ENCODE peak calls at places on chromosomes 5 and 9, in eight cellular contexts. J is osteoblast; C is astrocyte; I is mammary epithelial cell; G is psoas muscle; V is tibial nerve; A is tibial artery; K is CD8-positive, alpha-beta memory T cell. H is an unnamed sample.

GRCh38 chr9:98921740-98922139 is 22.0 kb upstream of the COL15A1 start:
- DNase-seq in K (no peak), J (no peak), C (no peak), I (no peak), G (no peak), A (no peak), V (no peak), H (no peak)

GRCh38 chr5:172771439-172772111 is 580 bp upstream of the DUSP1 start:
- DNase-seq in J (no peak), V (no peak), I (peak; percentile 28), G (no peak), C (no peak), K (peak; percentile 17), A (no peak), H (no peak)

GRCh38 chr5:15326932-15327331 is 173.0 kb upstream of the FBXL7 start:
- DNase-seq in G (no peak), V (no peak), K (no peak), I (no peak), C (no peak), A (no peak), J (no peak), H (no peak)

GRCh38 chr5:97554992-97555981 is 372.2 kb upstream of the RIOK2 start:
- DNase-seq in A (no peak), K (no peak), V (no peak), G (no peak), J (peak; percentile 56), I (peak; percentile 40), C (peak; percentile 61), H (peak; percentile 49)

GRCh38 chr9:99497641-99498040 is 275.6 kb downstream of the SEC61B start:
- DNase-seq in J (no peak), A (no peak), I (peak; percentile 45), V (no peak), C (no peak), K (no peak), G (no peak), H (no peak)

GRCh38 chr5:11293523-11293922 is 532.5 kb upstream of the DAP start:
- DNase-seq in K (no peak), C (no peak), V (no peak), J (no peak), I (no peak), A (no peak), G (no peak), H (no peak)

GRCh38 chr5:27900761-27901160 is 862.4 kb upstream of the CDH9 start:
- DNase-seq in J (no peak), G (no peak), C (no peak), V (no peak), A (no peak), I (peak; percentile 41), K (no peak), H (no peak)

GRCh38 chr5:111083323-111083722 is 8.8 kb upstream of the WDR36 start:
- DNase-seq in K (no peak), C (peak; percentile 16), A (no peak), G (no peak), V (no peak), I (no peak), J (no peak), H (no peak)

GRCh38 chr5:133992429-133993151 is 12.2 kb downstream of the VDAC1 start:
- DNase-seq in K (no peak), C (no peak), V (no peak), G (peak; percentile 72), I (no peak), A (no peak), J (peak; percentile 14), H (no peak)

GRCh38 chr9:33300546-33300945 is 10.2 kb downstream of the NFX1 start:
- DNase-seq in J (no peak), A (no peak), G (no peak), V (no peak), C (no peak), I (no peak), K (no peak), H (no peak)

GRCh38 chr9:91477106-91477505 is 53.5 kb upstream of the NFIL3 start:
- DNase-seq in K (no peak), C (no peak), V (no peak), G (no peak), I (no peak), J (peak; percentile 25), A (no peak), H (no peak)

GRCh38 chr5:19862711-19863110 is 125.3 kb downstream of the CDH18 start:
- DNase-seq in K (no peak), G (no peak), I (no peak), V (no peak), A (no peak), C (no peak), J (no peak), H (no peak)

GRCh38 chr5:173592050-173592669 is 24.3 kb downstream of the BOD1 start:
- DNase-seq in V (no peak), I (peak; percentile 6), G (no peak), K (no peak), A (no peak), C (no peak), J (no peak), H (no peak)

GRCh38 chr5:140075371-140075770 is 32.3 kb upstream of the NRG2 start:
- DNase-seq in A (no peak), I (no peak), C (no peak), G (no peak), J (no peak), K (no peak), V (no peak), H (no peak)

GRCh38 chr5:65981548-65981947 is 55.2 kb downstream of the ERBIN start:
- DNase-seq in C (no peak), J (no peak), I (no peak), G (no peak), V (no peak), K (no peak), A (no peak), H (no peak)

GRCh38 chr9:121842612-121842978 is 191.2 kb downstream of the DAB2IP start:
- DNase-seq in C (peak; percentile 59), A (no peak), J (peak; percentile 77), G (no peak), K (no peak), V (no peak), I (peak; percentile 78), H (peak; percentile 52)

GRCh38 chr9:134689320-134690181 is 47.9 kb downstream of the COL5A1 start:
- DNase-seq in I (peak; percentile 32), G (peak; percentile 87), V (peak; percentile 69), A (peak; percentile 82), K (no peak), C (no peak), J (peak; percentile 97), H (peak; percentile 21)

GRCh38 chr9:526904-527591 is 312.4 kb downstream of the DOCK8 start:
- DNase-seq in K (no peak), I (no peak), C (no peak), G (no peak), J (no peak), V (no peak), A (no peak), H (no peak)

GRCh38 chr9:79809477-79809876 is 237.7 kb downstream of the TLE4 start:
- DNase-seq in A (no peak), G (no peak), K (no peak), V (no peak), I (no peak), J (no peak), C (no peak), H (no peak)
- H3K9me3 ChIP-seq in A (no peaks in the 10 kb centered on the region), G (no peaks in the 10 kb centered on the region), K (no peaks in the 10 kb centered on the region), V (no peaks in the 10 kb centered on the region), I (no peaks in the 10 kb centered on the region), J (no peaks in the 10 kb centered on the region), C (no peaks in the 10 kb centered on the region), H (no peaks in the 10 kb centered on the region)

DNA sequence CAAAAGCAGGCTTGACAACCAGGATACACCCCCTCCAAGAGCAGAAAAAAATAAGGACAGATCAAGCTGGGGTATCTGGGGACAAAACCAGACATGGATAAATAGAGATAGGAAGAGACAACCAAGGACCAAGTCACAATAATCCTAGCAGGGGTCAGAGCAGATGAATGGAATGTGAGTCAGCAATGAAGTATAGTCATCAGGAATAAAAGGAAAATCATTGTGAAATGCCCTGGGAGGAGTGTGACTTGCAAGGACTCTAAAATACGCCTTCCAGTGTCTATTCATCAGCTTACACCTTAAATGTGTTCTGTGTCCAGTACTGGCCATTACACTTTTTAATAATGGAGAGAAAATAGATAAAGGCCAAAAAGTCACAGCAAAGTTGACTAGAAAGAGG is 206.7 kb downstream of the CAAP1 start:
- DNase-seq in J (no peak), I (peak; percentile 31), G (no peak), C (no peak), A (no peak), V (no peak), K (no peak), H (no peak)
- H3K9me3 ChIP-seq in J (no peaks in the 10 kb centered on the region), I (no peaks in the 10 kb centered on the region), G (no peaks in the 10 kb centered on the region), C (no peaks in the 10 kb centered on the region), A (no peaks in the 10 kb centered on the region), V (no peaks in the 10 kb centered on the region), K (no peaks in the 10 kb centered on the region), H (no peaks in the 10 kb centered on the region)

DNA sequence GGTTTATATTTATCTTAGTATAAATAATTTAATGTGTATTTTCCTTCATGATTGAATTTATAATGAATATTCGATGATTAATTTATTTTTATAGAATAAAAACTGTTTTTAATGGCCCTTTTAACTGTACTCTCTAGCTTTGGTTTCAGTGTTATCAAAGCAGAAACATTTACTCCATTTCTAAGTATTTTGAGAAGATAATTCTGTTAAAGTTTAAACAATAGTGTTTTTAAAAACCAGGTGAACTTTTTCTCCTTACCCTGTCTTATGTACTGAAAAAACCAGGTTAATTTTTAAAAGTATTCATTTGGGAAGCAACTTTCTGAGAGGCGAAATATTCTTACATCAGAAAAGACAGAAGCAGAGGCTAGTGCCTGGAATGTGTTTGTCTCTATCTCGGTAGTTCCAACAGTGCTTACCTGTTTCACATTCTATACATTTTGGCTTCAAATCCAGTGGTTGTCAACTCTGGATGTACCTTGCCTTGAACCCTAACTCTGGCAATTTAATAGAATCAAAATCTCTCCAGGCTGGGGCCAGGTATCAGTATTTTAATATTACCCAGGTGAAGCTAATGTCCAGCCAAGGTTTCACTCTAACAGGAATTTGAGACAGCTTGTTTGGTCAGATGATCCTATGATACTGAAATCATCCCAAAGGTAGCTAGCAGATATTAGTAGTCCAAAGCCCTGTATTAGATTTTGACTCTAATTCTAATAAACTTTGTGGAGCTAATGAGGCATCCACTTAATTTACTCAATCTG is 434.4 kb downstream of the PDE4D start:
- DNase-seq in A (no peak), V (no peak), K (no peak), G (no peak), I (no peak), J (no peak), C (no peak), H (no peak)
- H3K9me3 ChIP-seq in A (no peaks in the 10 kb centered on the region), V (no peaks in the 10 kb centered on the region), K (no peaks in the 10 kb centered on the region), G (no peaks in the 10 kb centered on the region), I (no peaks in the 10 kb centered on the region), J (no peaks in the 10 kb centered on the region), C (no peaks in the 10 kb centered on the region), H (no peaks in the 10 kb centered on the region)

DNA sequence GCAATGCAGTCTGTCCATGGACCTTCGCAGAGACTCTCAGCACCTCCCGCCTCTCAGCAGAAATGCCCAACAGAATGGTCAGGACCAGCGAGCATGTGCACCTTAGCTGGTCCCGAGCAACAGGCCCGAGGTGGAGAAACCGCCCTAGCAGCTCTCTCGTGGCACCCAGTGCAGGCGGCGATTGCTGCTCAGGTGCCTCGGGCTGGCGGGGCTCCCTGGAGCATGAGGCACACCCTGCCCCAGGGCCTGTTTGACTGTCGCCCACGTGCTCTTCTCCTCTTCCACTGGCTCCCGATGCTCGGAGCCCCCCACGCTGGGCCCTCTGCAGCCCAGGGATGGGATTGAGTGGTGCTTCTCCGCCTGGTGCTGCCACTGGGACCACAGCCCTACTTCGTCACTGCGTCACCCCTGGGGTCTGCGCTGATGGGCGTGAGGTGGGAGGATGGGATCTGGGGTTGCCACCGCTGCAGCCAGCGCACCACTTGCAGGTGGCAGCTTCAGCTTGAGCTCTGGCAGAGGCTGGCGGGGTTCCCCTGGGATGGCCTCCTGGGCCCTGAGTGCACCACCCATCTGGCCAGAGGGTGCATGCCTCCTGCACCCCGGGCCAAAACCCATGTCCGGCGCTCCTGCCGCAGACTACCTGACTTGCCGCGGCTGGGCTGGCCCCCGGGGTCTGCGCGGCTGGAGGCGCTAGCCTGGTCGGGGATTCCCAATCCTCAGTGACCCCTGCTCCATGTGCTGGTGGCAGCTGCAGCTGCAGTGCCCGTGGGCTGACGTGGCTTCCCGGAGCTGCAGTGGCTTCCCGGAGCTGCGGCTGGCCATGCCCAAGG is 244.2 kb downstream of the FOXD4L6 start:
- DNase-seq in I (no peak), V (no peak), C (no peak), K (no peak), A (no peak), J (peak; percentile 13), G (peak; percentile 48), H (no peak)
- H3K9me3 ChIP-seq in I (peaks cover 4% of the 10 kb centered on the region), V (no peaks in the 10 kb centered on the region), C (peaks cover 23% of the 10 kb centered on the region), K (peaks cover 16% of the 10 kb centered on the region), A (peaks cover 98% of the 10 kb centered on the region), J (peaks cover 8% of the 10 kb centered on the region), G (peaks cover 88% of the 10 kb centered on the region), H (peaks cover 28% of the 10 kb centered on the region)